ENCODE peak calls at places on chromosome 16, in four cellular contexts. U is ascending aorta, H is GM10248, V is breast epithelium. Z is an unnamed sample.

GRCh38 chr16:81894592-81894991 is 115.5 kb downstream of the PLCG2 start:
- DNase-seq in U (no peak), H (no peak), V (peak; percentile 31), Z (no peak)

GRCh38 chr16:57999366-57999970 is 1.0 kb downstream of the ZNF319 start:
- DNase-seq in U (no peak), H (no peak), V (no peak), Z (no peak)

GRCh38 chr16:88681084-88681680 is 5.1 kb downstream of the SNAI3 start:
- DNase-seq in U (no peak), H (peak; percentile 73), V (no peak), Z (no peak)

GRCh38 chr16:53159781-53160436 is 105.1 kb downstream of the CHD9 start:
- DNase-seq in U (no peak), H (peak; percentile 47), V (no peak), Z (no peak)

GRCh38 chr16:4915226-4915761 is 21.7 kb downstream of the PPL start:
- DNase-seq in U (no peak), H (no peak), V (no peak), Z (no peak)

GRCh38 chr16:75097941-75098897 is 18.4 kb downstream of the LDHD start:
- DNase-seq in U (no peak), H (peak; percentile 75), V (no peak), Z (no peak)

GRCh38 chr16:84334058-84334457 is 34.3 kb upstream of the ATP2C2 start:
- DNase-seq in U (no peak), H (no peak), V (no peak), Z (no peak)

GRCh38 chr16:74999683-75000480 is 1.1 kb downstream of the ZNRF1 start:
- DNase-seq in U (peak; percentile 75), H (peak; percentile 51), V (peak; percentile 66), Z (peak; percentile 7)

GRCh38 chr16:67796099-67796718 is 10.2 kb downstream of the RANBP10 start:
- DNase-seq in U (no peak), H (no peak), V (no peak), Z (no peak)

GRCh38 chr16:88772871-88773811 is 11.9 kb downstream of the PIEZO1 start:
- DNase-seq in U (peak; percentile 82), H (no peak), V (no peak), Z (no peak)

GRCh38 chr16:539901-540530 is 12.5 kb downstream of the CAPN15 start:
- DNase-seq in U (no peak), H (no peak), V (no peak), Z (no peak)

GRCh38 chr16:83717814-83718213 is 90.0 kb upstream of the HSBP1 start:
- DNase-seq in U (no peak), H (no peak), V (no peak), Z (no peak)

GRCh38 chr16:78925071-78925714 is 675.3 kb downstream of the MAF start:
- DNase-seq in U (no peak), H (no peak), V (no peak), Z (no peak)

GRCh38 chr16:4376126-4376819 is 4.6 kb downstream of the VASN start:
- DNase-seq in U (peak; percentile 97), H (no peak), V (peak; percentile 71), Z (no peak)

GRCh38 chr16:83113317-83113716 is 486.5 kb downstream of the CDH13 start:
- DNase-seq in U (no peak), H (no peak), V (no peak), Z (peak; percentile 15)

GRCh38 chr16:10881479-10882030 is 4.6 kb downstream of the CIITA start:
- DNase-seq in U (no peak), H (no peak), V (no peak), Z (no peak)

GRCh38 chr16:81531415-81531814 is 86.8 kb downstream of the CMIP start:
- DNase-seq in U (no peak), H (no peak), V (no peak), Z (no peak)

GRCh38 chr16:53893731-53894435 is 189.9 kb downstream of the FTO start:
- DNase-seq in U (no peak), H (no peak), V (no peak), Z (no peak)

GRCh38 chr16:72976047-72976746 is 71.7 kb downstream of the ZFHX3 start:
- DNase-seq in U (no peak), H (no peak), V (no peak), Z (no peak)

GRCh38 chr16:27455700-27456099 is 53.7 kb downstream of the IL21R start:
- DNase-seq in U (no peak), H (no peak), V (no peak), Z (no peak)

GRCh38 chr16:57613514-57613913 is 14.9 kb upstream of the ADGRG1 start:
- DNase-seq in U (peak; percentile 45), H (no peak), V (no peak), Z (no peak)

GRCh38 chr16:546909-547770 is 13.1 kb upstream of the PRR35 start:
- DNase-seq in U (no peak), H (no peak), V (peak; percentile 75), Z (peak; percentile 78)

GRCh38 chr16:89036776-89037175 is 56.9 kb upstream of the ACSF3 start:
- DNase-seq in U (no peak), H (no peak), V (no peak), Z (no peak)

GRCh38 chr16:46715769-46716305 is 26.4 kb downstream of the ORC6 start:
- DNase-seq in U (no peak), H (no peak), V (no peak), Z (no peak)

GRCh38 chr16:8634991-8635736 is 13.7 kb downstream of the METTL22 start:
- DNase-seq in U (no peak), H (no peak), V (no peak), Z (peak; percentile 31)

GRCh38 chr16:75267631-75268264 is 16.3 kb upstream of the BCAR1 start:
- DNase-seq in U (peak; percentile 80), H (no peak), V (peak; percentile 81), Z (no peak)

GRCh38 chr16:25692734-25693508 is 1.2 kb downstream of the HS3ST4 start:
- DNase-seq in U (no peak), H (peak; percentile 17), V (no peak), Z (peak; percentile 19)

GRCh38 chr16:72013389-72013788 is 4.8 kb downstream of the DHODH start:
- DNase-seq in U (no peak), H (no peak), V (no peak), Z (no peak)

GRCh38 chr16:68128577-68129305 is 43.6 kb downstream of the NFATC3 start:
- DNase-seq in U (no peak), H (no peak), V (no peak), Z (no peak)

GRCh38 chr16:84986102-84986501 is 25.2 kb downstream of the ZDHHC7 start:
- DNase-seq in U (no peak), H (no peak), V (no peak), Z (no peak)

GRCh38 chr16:71895679-71896385 is 501 bp downstream of the IST1 start:
- DNase-seq in U (no peak), H (peak; percentile 38), V (peak; percentile 56), Z (no peak)

GRCh38 chr16:83215417-83216001 is 588.7 kb downstream of the CDH13 start:
- DNase-seq in U (no peak), H (peak; percentile 40), V (no peak), Z (peak; percentile 65)

GRCh38 chr16:81181013-81181720 is 57.3 kb upstream of the BCO1 start:
- DNase-seq in U (peak; percentile 92), H (no peak), V (peak; percentile 89), Z (peak; percentile 57)

GRCh38 chr16:1859650-1860049 is 12.3 kb downstream of the MEIOB start:
- DNase-seq in U (no peak), H (no peak), V (no peak), Z (no peak)

GRCh38 chr16:76428858-76429257 is 151.7 kb downstream of the CNTNAP4 start:
- DNase-seq in U (no peak), H (no peak), V (peak; percentile 52), Z (no peak)

GRCh38 chr16:62738631-62739030 is 702.4 kb upstream of the CDH8 start:
- DNase-seq in U (no peak), H (no peak), V (no peak), Z (no peak)

DNA sequence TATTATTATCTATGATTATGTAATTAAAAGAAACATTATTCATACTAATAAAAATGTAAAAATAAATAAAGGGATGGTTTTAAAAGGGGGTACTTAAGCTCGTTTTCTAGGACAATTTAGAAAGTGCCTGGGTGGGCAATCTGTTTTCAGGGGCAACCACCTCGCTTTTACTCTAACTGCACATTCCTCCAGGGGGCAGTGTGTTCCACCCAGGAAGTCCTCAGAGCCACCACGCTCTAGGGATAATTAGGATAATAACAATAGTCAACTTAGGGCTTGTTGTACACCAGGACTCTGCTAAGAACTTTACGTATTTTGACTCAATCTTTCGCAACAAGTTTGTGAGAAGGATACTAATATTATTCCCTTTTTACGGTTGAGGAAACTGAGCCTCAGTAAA is 396.7 kb upstream of the MAF start:
- DNase-seq in U (no peak), H (no peak), V (no peak), Z (peak; percentile 16)
- TF ChIP-seq CTCF in U (no peak), H (peak; percentile 8), V (no peak), Z (peak; percentile 55)

GRCh38 chr16:86768231-86768791 is 190.0 kb downstream of the FOXL1 start:
- DNase-seq in U (no peak), H (no peak), V (no peak), Z (no peak)
- TF ChIP-seq CTCF in U (no peak), H (no peak), V (no peak), Z (no peak)

DNA sequence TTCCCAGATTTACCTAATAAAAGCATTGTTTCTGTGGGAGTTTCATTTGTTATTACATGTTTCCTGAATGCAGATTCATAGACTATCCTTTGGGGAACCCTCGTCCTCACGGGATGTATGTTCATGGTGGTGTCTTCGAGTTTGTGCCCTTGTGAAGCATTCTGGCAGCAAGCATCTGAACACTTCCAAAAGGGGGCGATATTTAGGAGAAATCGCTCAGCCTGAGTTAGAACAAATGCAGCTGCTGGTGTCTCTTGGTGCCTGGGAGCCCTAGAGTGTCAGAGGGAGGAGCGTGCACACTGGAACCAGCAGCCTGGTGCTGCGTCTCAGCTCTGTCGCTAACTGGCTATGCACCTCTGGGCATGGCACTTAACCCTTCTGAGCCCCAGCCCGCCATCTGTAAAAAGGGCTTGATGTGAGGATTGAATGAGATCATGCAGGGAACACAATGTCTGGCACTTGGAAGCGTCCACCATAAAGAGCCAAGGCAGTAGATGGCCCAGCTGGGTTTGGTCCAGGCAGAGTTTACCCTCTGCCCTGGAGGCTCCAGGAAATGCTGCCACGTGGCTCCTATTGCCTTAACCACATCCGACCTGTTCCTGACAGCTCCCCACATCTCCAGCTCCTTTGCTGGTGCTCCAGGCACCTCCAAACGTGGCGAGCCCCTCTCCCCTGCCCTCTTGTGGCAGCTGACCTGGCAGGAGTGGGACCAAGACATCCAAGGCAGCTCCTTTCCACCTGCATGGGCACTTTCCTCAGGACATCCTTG is 25.0 kb upstream of the C16orf78 start:
- DNase-seq in U (no peak), H (no peak), V (no peak), Z (no peak)
- TF ChIP-seq CTCF in U (no peak), H (no peak), V (no peak), Z (no peak)

DNA sequence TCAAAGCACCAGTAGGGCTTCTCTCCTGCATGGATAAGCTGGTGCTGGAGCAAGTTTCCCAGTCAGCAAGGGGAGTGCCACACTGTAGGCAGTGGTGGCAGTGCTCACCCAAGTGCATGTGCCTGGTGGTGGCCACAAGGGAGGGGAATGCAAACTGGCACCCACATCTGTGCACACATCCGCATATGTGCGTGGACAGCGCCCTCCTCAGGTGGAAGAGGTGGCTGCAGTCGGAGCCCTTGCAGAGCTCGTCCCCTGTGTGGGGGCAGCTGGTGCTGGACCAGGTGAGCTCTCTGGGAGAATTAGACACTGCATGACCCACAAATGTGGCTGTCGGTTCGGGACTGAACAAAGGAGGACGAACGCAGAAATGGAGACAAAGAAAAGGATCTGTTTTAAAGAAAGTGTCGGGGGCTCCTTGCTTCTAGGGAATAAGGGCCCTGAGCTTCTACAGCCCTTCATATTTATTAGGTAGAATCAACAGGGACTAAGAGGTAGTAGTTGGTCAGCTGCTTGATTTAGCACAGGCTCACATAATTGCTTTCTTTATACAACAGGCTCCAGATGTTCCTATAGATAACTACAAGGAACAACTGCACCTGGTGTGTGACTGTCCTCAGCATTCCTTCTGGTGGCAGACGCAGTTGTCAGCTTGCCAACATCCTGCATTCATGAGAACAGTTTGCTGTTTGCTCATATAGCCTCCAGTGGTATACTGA is 5.3 kb upstream of the ZNF689 start:
- DNase-seq in U (no peak), H (peak; percentile 50), V (peak; percentile 79), Z (peak; percentile 54)
- TF ChIP-seq CTCF in U (no peak), H (peak; percentile 74), V (no peak), Z (peak; percentile 61)

Z was measured in neural crest cell.